ENCODE peak calls at places on chromosomes 11 and 22, in six cellular contexts. One of them, this sample, is unnamed.

GRCh38 chr22:37633082-37633692 is 6.3 kb upstream of the SH3BP1 start:
- DNase-seq in stimulated activated CD8-positive, alpha-beta memory T cell treated with anti-CD3 and anti-CD28 coated beads, Interleukin-15, amount 100 ng/mL, for 24 hours: no peak
- DNase-seq in stimulated activated CD4-positive, alpha-beta T cell treated with anti-CD3 and anti-CD28 coated beads, TNF-alpha, amount 100 ng/mL, for 1 hour: no peak
- DNase-seq in T follicular helper cell: no peak
- DNase-seq in Peyer's patch: peak; percentile 77
- DNase-seq in GM04503: no peak
- DNase-seq in this sample: no peak

GRCh38 chr22:31612891-31613285 is 49.1 kb downstream of the PISD start:
- DNase-seq in stimulated activated CD4-positive, alpha-beta T cell treated with anti-CD3 and anti-CD28 coated beads, TNF-alpha, amount 100 ng/mL, for 1 hour: no peak
- DNase-seq in GM04503: no peak
- DNase-seq in T follicular helper cell: no peak
- DNase-seq in Peyer's patch: no peak
- DNase-seq in stimulated activated CD8-positive, alpha-beta memory T cell treated with anti-CD3 and anti-CD28 coated beads, Interleukin-15, amount 100 ng/mL, for 24 hours: no peak
- DNase-seq in this sample: no peak

GRCh38 chr11:94822080-94822479 is 53.9 kb downstream of the AMOTL1 start:
- DNase-seq in stimulated activated CD8-positive, alpha-beta memory T cell treated with anti-CD3 and anti-CD28 coated beads, Interleukin-15, amount 100 ng/mL, for 24 hours: no peak
- DNase-seq in GM04503: no peak
- DNase-seq in stimulated activated CD4-positive, alpha-beta T cell treated with anti-CD3 and anti-CD28 coated beads, TNF-alpha, amount 100 ng/mL, for 1 hour: no peak
- DNase-seq in Peyer's patch: no peak
- DNase-seq in T follicular helper cell: no peak
- DNase-seq in this sample: no peak

GRCh38 chr11:44445500-44446340 is 119.7 kb upstream of the CD82 start:
- DNase-seq in stimulated activated CD8-positive, alpha-beta memory T cell treated with anti-CD3 and anti-CD28 coated beads, Interleukin-15, amount 100 ng/mL, for 24 hours: no peak
- DNase-seq in Peyer's patch: no peak
- DNase-seq in GM04503: no peak
- DNase-seq in stimulated activated CD4-positive, alpha-beta T cell treated with anti-CD3 and anti-CD28 coated beads, TNF-alpha, amount 100 ng/mL, for 1 hour: no peak
- DNase-seq in T follicular helper cell: no peak
- DNase-seq in this sample: no peak

GRCh38 chr22:32932176-32932575 is 126.0 kb downstream of the SYN3 start:
- DNase-seq in stimulated activated CD8-positive, alpha-beta memory T cell treated with anti-CD3 and anti-CD28 coated beads, Interleukin-15, amount 100 ng/mL, for 24 hours: no peak
- DNase-seq in GM04503: peak; percentile 31
- DNase-seq in stimulated activated CD4-positive, alpha-beta T cell treated with anti-CD3 and anti-CD28 coated beads, TNF-alpha, amount 100 ng/mL, for 1 hour: no peak
- DNase-seq in T follicular helper cell: no peak
- DNase-seq in Peyer's patch: no peak
- DNase-seq in this sample: no peak

GRCh38 chr22:42511401-42511891 is 8.2 kb downstream of the RRP7A start:
- DNase-seq in stimulated activated CD8-positive, alpha-beta memory T cell treated with anti-CD3 and anti-CD28 coated beads, Interleukin-15, amount 100 ng/mL, for 24 hours: no peak
- DNase-seq in T follicular helper cell: no peak
- DNase-seq in GM04503: no peak
- DNase-seq in stimulated activated CD4-positive, alpha-beta T cell treated with anti-CD3 and anti-CD28 coated beads, TNF-alpha, amount 100 ng/mL, for 1 hour: no peak
- DNase-seq in Peyer's patch: peak; percentile 50
- DNase-seq in this sample: no peak

GRCh38 chr11:73931039-73931645 is 19.7 kb upstream of the DNAJB13 start:
- DNase-seq in stimulated activated CD4-positive, alpha-beta T cell treated with anti-CD3 and anti-CD28 coated beads, TNF-alpha, amount 100 ng/mL, for 1 hour: no peak
- DNase-seq in stimulated activated CD8-positive, alpha-beta memory T cell treated with anti-CD3 and anti-CD28 coated beads, Interleukin-15, amount 100 ng/mL, for 24 hours: no peak
- DNase-seq in GM04503: peak; percentile 29
- DNase-seq in Peyer's patch: peak; percentile 49
- DNase-seq in T follicular helper cell: no peak
- DNase-seq in this sample: peak; percentile 29

GRCh38 chr11:45560153-45560934 is 105.1 kb downstream of the CHST1 start:
- DNase-seq in stimulated activated CD8-positive, alpha-beta memory T cell treated with anti-CD3 and anti-CD28 coated beads, Interleukin-15, amount 100 ng/mL, for 24 hours: no peak
- DNase-seq in T follicular helper cell: no peak
- DNase-seq in stimulated activated CD4-positive, alpha-beta T cell treated with anti-CD3 and anti-CD28 coated beads, TNF-alpha, amount 100 ng/mL, for 1 hour: no peak
- DNase-seq in GM04503: no peak
- DNase-seq in Peyer's patch: no peak
- DNase-seq in this sample: no peak

This sample was measured in AG09319.